ENCODE peak calls at places on chromosomes 12 and 14, in four cellular contexts. W is stimulated activated CD4-positive, alpha-beta T cell treated with anti-CD3 and anti-CD28 coated beads, Interleukin-12 subunit alpha, Interleukin-12 subunit beta, amount 100 ng/mL, for 4 hours; J is EL; O is right lobe of liver. Q is an unnamed sample.

GRCh38 chr14:54804720-54805060 is 97.9 kb downstream of the GCH1 start:
- DNase-seq in W (no peak), J (no peak), O (peak), Q (no peak)

GRCh38 chr12:46430340-46430948 is 57.9 kb upstream of the SLC38A2 start:
- DNase-seq in W (no peak), J (peak), O (no peak), Q (no peak)

GRCh38 chr14:60655898-60656754 is 6.8 kb upstream of the SIX1 start:
- DNase-seq in W (no peak), J (no peak), O (no peak), Q (no peak)

GRCh38 chr12:105562727-105563072 is 232.2 kb downstream of the C12orf75 start:
- DNase-seq in W (no peak), J (no peak), O (no peak), Q (no peak)

GRCh38 chr12:67853204-67853603 is 136.0 kb upstream of the IFNG-AS1 start:
- DNase-seq in W (no peak), J (peak), O (no peak), Q (no peak)

GRCh38 chr12:47903927-47904646 is 707 bp downstream of the VDR start:
- DNase-seq in W (peak), J (peak), O (no peak), Q (no peak)

GRCh38 chr14:98886982-98887381 is 385.0 kb downstream of the BCL11B start:
- DNase-seq in W (no peak), J (no peak), O (no peak), Q (no peak)

GRCh38 chr12:116138380-116138779 is 139.1 kb downstream of the MED13L start:
- DNase-seq in W (no peak), J (peak), O (no peak), Q (no peak)

GRCh38 chr14:34355584-34356266 is 106.3 kb downstream of the SPTSSA start:
- DNase-seq in W (no peak), J (peak), O (no peak), Q (no peak)

GRCh38 chr14:92914087-92914656 is 8.8 kb upstream of the CHGA start:
- DNase-seq in W (peak), J (no peak), O (no peak), Q (no peak)

GRCh38 chr14:54211562-54212308 is 185.1 kb upstream of the CDKN3 start:
- DNase-seq in W (no peak), J (peak), O (no peak), Q (no peak)

GRCh38 chr14:103514596-103515421 is 7.8 kb downstream of the CKB start:
- DNase-seq in W (no peak), J (no peak), O (peak), Q (no peak)

GRCh38 chr12:16833376-16833775 is 227.4 kb upstream of the LMO3 start:
- DNase-seq in W (no peak), J (no peak), O (no peak), Q (no peak)

GRCh38 chr14:75726326-75726725 is 65.3 kb downstream of the TTLL5 start:
- DNase-seq in W (no peak), J (no peak), O (no peak), Q (no peak)

GRCh38 chr14:98138666-98139065 is 1133.3 kb downstream of the BCL11B start:
- DNase-seq in W (peak), J (no peak), O (no peak), Q (no peak)

Q was measured in GM18507.